ENCODE peak calls at places on chromosome 1, in six cellular contexts. One of them, this sample, is unnamed.
A peak's percentile ranks its signal among the peaks of the same experiment; 100 is the strongest.

GRCh38 chr1:47752048-47752451 is 245.1 kb downstream of the TRABD2B start:
- DNase-seq in fibroblast of gingiva: peak; percentile 24
- DNase-seq in stimulated activated CD8-positive, alpha-beta memory T cell treated with anti-CD3 and anti-CD28 coated beads, Interleukin-2, amount 100 ng/mL, for 48 hours: no peak
- DNase-seq in cardiac fibroblast: no peak
- DNase-seq in skeletal muscle cell: no peak
- DNase-seq in mesendoderm: no peak
- DNase-seq in this sample: no peak

GRCh38 chr1:243526180-243526579 is 270.3 kb downstream of the SDCCAG8 start:
- DNase-seq in fibroblast of gingiva: no peak
- DNase-seq in stimulated activated CD8-positive, alpha-beta memory T cell treated with anti-CD3 and anti-CD28 coated beads, Interleukin-2, amount 100 ng/mL, for 48 hours: no peak
- DNase-seq in cardiac fibroblast: no peak
- DNase-seq in skeletal muscle cell: no peak
- DNase-seq in mesendoderm: peak; percentile 13
- DNase-seq in this sample: no peak

GRCh38 chr1:216528816-216529215 is 105.6 kb upstream of the USH2A start:
- DNase-seq in fibroblast of gingiva: no peak
- DNase-seq in stimulated activated CD8-positive, alpha-beta memory T cell treated with anti-CD3 and anti-CD28 coated beads, Interleukin-2, amount 100 ng/mL, for 48 hours: no peak
- DNase-seq in cardiac fibroblast: no peak
- DNase-seq in skeletal muscle cell: no peak
- DNase-seq in mesendoderm: no peak
- DNase-seq in this sample: no peak

GRCh38 chr1:101366513-101367215 is 129.8 kb downstream of the S1PR1 start:
- DNase-seq in fibroblast of gingiva: peak; percentile 41
- DNase-seq in stimulated activated CD8-positive, alpha-beta memory T cell treated with anti-CD3 and anti-CD28 coated beads, Interleukin-2, amount 100 ng/mL, for 48 hours: no peak
- DNase-seq in cardiac fibroblast: peak; percentile 55
- DNase-seq in skeletal muscle cell: no peak
- DNase-seq in mesendoderm: no peak
- DNase-seq in this sample: no peak

GRCh38 chr1:199123615-199124014 is 484.8 kb downstream of the PTPRC start:
- DNase-seq in fibroblast of gingiva: peak; percentile 9
- DNase-seq in stimulated activated CD8-positive, alpha-beta memory T cell treated with anti-CD3 and anti-CD28 coated beads, Interleukin-2, amount 100 ng/mL, for 48 hours: no peak
- DNase-seq in cardiac fibroblast: peak; percentile 59
- DNase-seq in skeletal muscle cell: peak; percentile 46
- DNase-seq in mesendoderm: no peak
- DNase-seq in this sample: no peak

GRCh38 chr1:204503122-204503912 is 8.7 kb upstream of the PIK3C2B start:
- DNase-seq in fibroblast of gingiva: peak; percentile 58
- DNase-seq in stimulated activated CD8-positive, alpha-beta memory T cell treated with anti-CD3 and anti-CD28 coated beads, Interleukin-2, amount 100 ng/mL, for 48 hours: no peak
- DNase-seq in cardiac fibroblast: peak; percentile 86
- DNase-seq in skeletal muscle cell: peak; percentile 22
- DNase-seq in mesendoderm: peak; percentile 75
- DNase-seq in this sample: no peak

GRCh38 chr1:248752119-248752931 is 3.2 kb downstream of the LYPD8 start:
- DNase-seq in fibroblast of gingiva: no peak
- DNase-seq in stimulated activated CD8-positive, alpha-beta memory T cell treated with anti-CD3 and anti-CD28 coated beads, Interleukin-2, amount 100 ng/mL, for 48 hours: no peak
- DNase-seq in cardiac fibroblast: peak; percentile 1
- DNase-seq in skeletal muscle cell: no peak
- DNase-seq in mesendoderm: peak; percentile 20
- DNase-seq in this sample: peak; percentile 2

GRCh38 chr1:116375884-116376733 is 3.1 kb downstream of the ATP1A1 start:
- DNase-seq in fibroblast of gingiva: peak; percentile 82
- DNase-seq in stimulated activated CD8-positive, alpha-beta memory T cell treated with anti-CD3 and anti-CD28 coated beads, Interleukin-2, amount 100 ng/mL, for 48 hours: peak; percentile 21
- DNase-seq in cardiac fibroblast: peak; percentile 93
- DNase-seq in skeletal muscle cell: peak; percentile 85
- DNase-seq in mesendoderm: peak; percentile 85
- DNase-seq in this sample: peak; percentile 39

GRCh38 chr1:38546630-38547029 is 312.9 kb downstream of the RRAGC start:
- DNase-seq in fibroblast of gingiva: no peak
- DNase-seq in stimulated activated CD8-positive, alpha-beta memory T cell treated with anti-CD3 and anti-CD28 coated beads, Interleukin-2, amount 100 ng/mL, for 48 hours: no peak
- DNase-seq in cardiac fibroblast: no peak
- DNase-seq in skeletal muscle cell: no peak
- DNase-seq in mesendoderm: no peak
- DNase-seq in this sample: no peak

GRCh38 chr1:213014642-213015041 is 1.0 kb downstream of the ANGEL2 start:
- DNase-seq in fibroblast of gingiva: peak; percentile 2
- DNase-seq in stimulated activated CD8-positive, alpha-beta memory T cell treated with anti-CD3 and anti-CD28 coated beads, Interleukin-2, amount 100 ng/mL, for 48 hours: no peak
- DNase-seq in cardiac fibroblast: peak; percentile 49
- DNase-seq in skeletal muscle cell: no peak
- DNase-seq in mesendoderm: peak; percentile 13
- DNase-seq in this sample: no peak

GRCh38 chr1:5779608-5780323 is 212.5 kb downstream of the NPHP4 start:
- DNase-seq in fibroblast of gingiva: no peak
- DNase-seq in stimulated activated CD8-positive, alpha-beta memory T cell treated with anti-CD3 and anti-CD28 coated beads, Interleukin-2, amount 100 ng/mL, for 48 hours: no peak
- DNase-seq in cardiac fibroblast: no peak
- DNase-seq in skeletal muscle cell: no peak
- DNase-seq in mesendoderm: no peak
- DNase-seq in this sample: no peak

GRCh38 chr1:212485218-212485609 is 52.5 kb downstream of the NENF start:
- DNase-seq in fibroblast of gingiva: no peak
- DNase-seq in stimulated activated CD8-positive, alpha-beta memory T cell treated with anti-CD3 and anti-CD28 coated beads, Interleukin-2, amount 100 ng/mL, for 48 hours: no peak
- DNase-seq in cardiac fibroblast: no peak
- DNase-seq in skeletal muscle cell: no peak
- DNase-seq in mesendoderm: no peak
- DNase-seq in this sample: no peak

GRCh38 chr1:92792340-92792782 is 7.5 kb upstream of the EVI5 start:
- DNase-seq in fibroblast of gingiva: no peak
- DNase-seq in stimulated activated CD8-positive, alpha-beta memory T cell treated with anti-CD3 and anti-CD28 coated beads, Interleukin-2, amount 100 ng/mL, for 48 hours: no peak
- DNase-seq in cardiac fibroblast: no peak
- DNase-seq in skeletal muscle cell: no peak
- DNase-seq in mesendoderm: peak; percentile 89
- DNase-seq in this sample: no peak

GRCh38 chr1:188425687-188426086 is 1596.9 kb downstream of the PLA2G4A start:
- DNase-seq in fibroblast of gingiva: no peak
- DNase-seq in stimulated activated CD8-positive, alpha-beta memory T cell treated with anti-CD3 and anti-CD28 coated beads, Interleukin-2, amount 100 ng/mL, for 48 hours: no peak
- DNase-seq in cardiac fibroblast: peak; percentile 2
- DNase-seq in skeletal muscle cell: peak; percentile 55
- DNase-seq in mesendoderm: no peak
- DNase-seq in this sample: no peak

GRCh38 chr1:11314959-11315358 is 42.0 kb downstream of the UBIAD1 start:
- DNase-seq in fibroblast of gingiva: no peak
- DNase-seq in stimulated activated CD8-positive, alpha-beta memory T cell treated with anti-CD3 and anti-CD28 coated beads, Interleukin-2, amount 100 ng/mL, for 48 hours: no peak
- DNase-seq in cardiac fibroblast: no peak
- DNase-seq in skeletal muscle cell: no peak
- DNase-seq in mesendoderm: peak; percentile 36
- DNase-seq in this sample: no peak

GRCh38 chr1:181551249-181551648 is 67.9 kb downstream of the CACNA1E start:
- DNase-seq in fibroblast of gingiva: no peak
- DNase-seq in stimulated activated CD8-positive, alpha-beta memory T cell treated with anti-CD3 and anti-CD28 coated beads, Interleukin-2, amount 100 ng/mL, for 48 hours: no peak
- DNase-seq in cardiac fibroblast: no peak
- DNase-seq in skeletal muscle cell: no peak
- DNase-seq in mesendoderm: no peak
- DNase-seq in this sample: no peak

GRCh38 chr1:229204863-229205777 is 65.8 kb upstream of the RAB4A start:
- DNase-seq in fibroblast of gingiva: peak; percentile 88
- DNase-seq in stimulated activated CD8-positive, alpha-beta memory T cell treated with anti-CD3 and anti-CD28 coated beads, Interleukin-2, amount 100 ng/mL, for 48 hours: no peak
- DNase-seq in cardiac fibroblast: peak; percentile 49
- DNase-seq in skeletal muscle cell: no peak
- DNase-seq in mesendoderm: no peak
- DNase-seq in this sample: no peak

GRCh38 chr1:181646723-181647122 is 163.4 kb downstream of the CACNA1E start:
- DNase-seq in fibroblast of gingiva: no peak
- DNase-seq in stimulated activated CD8-positive, alpha-beta memory T cell treated with anti-CD3 and anti-CD28 coated beads, Interleukin-2, amount 100 ng/mL, for 48 hours: no peak
- DNase-seq in cardiac fibroblast: no peak
- DNase-seq in skeletal muscle cell: no peak
- DNase-seq in mesendoderm: no peak
- DNase-seq in this sample: no peak

GRCh38 chr1:185108324-185108723 is 48.4 kb downstream of the TRMT1L start:
- DNase-seq in fibroblast of gingiva: no peak
- DNase-seq in stimulated activated CD8-positive, alpha-beta memory T cell treated with anti-CD3 and anti-CD28 coated beads, Interleukin-2, amount 100 ng/mL, for 48 hours: no peak
- DNase-seq in cardiac fibroblast: peak; percentile 28
- DNase-seq in skeletal muscle cell: peak; percentile 3
- DNase-seq in mesendoderm: peak; percentile 4
- DNase-seq in this sample: no peak

GRCh38 chr1:201313086-201313485 is 29.8 kb downstream of the PKP1 start:
- DNase-seq in fibroblast of gingiva: no peak
- DNase-seq in stimulated activated CD8-positive, alpha-beta memory T cell treated with anti-CD3 and anti-CD28 coated beads, Interleukin-2, amount 100 ng/mL, for 48 hours: no peak
- DNase-seq in cardiac fibroblast: no peak
- DNase-seq in skeletal muscle cell: no peak
- DNase-seq in mesendoderm: no peak
- DNase-seq in this sample: no peak

GRCh38 chr1:158037876-158038359 is 44.5 kb downstream of the KIRREL1 start:
- DNase-seq in fibroblast of gingiva: peak; percentile 70
- DNase-seq in stimulated activated CD8-positive, alpha-beta memory T cell treated with anti-CD3 and anti-CD28 coated beads, Interleukin-2, amount 100 ng/mL, for 48 hours: no peak
- DNase-seq in cardiac fibroblast: peak; percentile 63
- DNase-seq in skeletal muscle cell: peak; percentile 23
- DNase-seq in mesendoderm: peak; percentile 79
- DNase-seq in this sample: no peak